ENCODE peak calls at places on chromosomes 5 and 9, in seven cellular contexts. Z is neural progenitor cell, D is heart right ventricle, K is HCT116, Q is cardiac muscle cell, X is GM23248, N is PC-9. I is an unnamed sample.

GRCh38 chr9:69985971-69986370 is 57.7 kb upstream of the MAMDC2 start:
- DNase-seq in Z (no peak), D (no peak), K (no peak), Q (no peak), X (no peak), N (no peak), I (no peak)

GRCh38 chr5:28370896-28371295 is 1332.5 kb upstream of the CDH9 start:
- DNase-seq in Z (no peak), D (no peak), K (no peak), Q (no peak), X (no peak), N (no peak), I (no peak)

GRCh38 chr5:169786219-169786618 is 149.1 kb downstream of the DOCK2 start:
- DNase-seq in Z (no peak), D (no peak), K (no peak), Q (no peak), X (peak; percentile 31), N (no peak), I (no peak)

GRCh38 chr5:113384787-113385186 is 50.0 kb downstream of the TSSK1B start:
- DNase-seq in Z (no peak), D (no peak), K (no peak), Q (no peak), X (no peak), N (no peak), I (no peak)

GRCh38 chr5:99640646-99641045 is 711.8 kb upstream of the CHD1 start:
- DNase-seq in Z (no peak), D (no peak), K (no peak), Q (no peak), X (no peak), N (no peak), I (no peak)

GRCh38 chr9:123568691-123569342 is 212.8 kb downstream of the CRB2 start:
- DNase-seq in Z (no peak), D (no peak), K (no peak), Q (no peak), X (peak; percentile 50), N (no peak), I (peak; percentile 93)

GRCh38 chr5:127647361-127647958 is 1.4 kb upstream of the CTXN3 start:
- DNase-seq in Z (no peak), D (no peak), K (no peak), Q (no peak), X (peak; percentile 36), N (no peak), I (no peak)

GRCh38 chr9:110580850-110581249 is 1.3 kb upstream of the SVEP1 start:
- DNase-seq in Z (no peak), D (no peak), K (no peak), Q (no peak), X (peak; percentile 71), N (peak; percentile 93), I (no peak)

GRCh38 chr5:169637856-169638190 is 748 bp downstream of the DOCK2 start:
- DNase-seq in Z (no peak), D (no peak), K (no peak), Q (no peak), X (no peak), N (no peak), I (no peak)

GRCh38 chr5:180602481-180603075 is 11.3 kb upstream of the SCGB3A1 start:
- DNase-seq in Z (no peak), D (no peak), K (no peak), Q (no peak), X (no peak), N (no peak), I (no peak)

GRCh38 chr9:117278656-117279055 is 136.2 kb downstream of the ASTN2 start:
- DNase-seq in Z (peak; percentile 15), D (no peak), K (no peak), Q (no peak), X (no peak), N (no peak), I (no peak)

GRCh38 chr9:92384373-92384772 is 20.0 kb downstream of the OGN start:
- DNase-seq in Z (no peak), D (no peak), K (no peak), Q (no peak), X (peak; percentile 63), N (no peak), I (no peak)

GRCh38 chr5:120362426-120362825 is 101.7 kb upstream of the PRR16 start:
- DNase-seq in Z (no peak), D (no peak), K (no peak), Q (no peak), X (no peak), N (no peak), I (no peak)

DNA sequence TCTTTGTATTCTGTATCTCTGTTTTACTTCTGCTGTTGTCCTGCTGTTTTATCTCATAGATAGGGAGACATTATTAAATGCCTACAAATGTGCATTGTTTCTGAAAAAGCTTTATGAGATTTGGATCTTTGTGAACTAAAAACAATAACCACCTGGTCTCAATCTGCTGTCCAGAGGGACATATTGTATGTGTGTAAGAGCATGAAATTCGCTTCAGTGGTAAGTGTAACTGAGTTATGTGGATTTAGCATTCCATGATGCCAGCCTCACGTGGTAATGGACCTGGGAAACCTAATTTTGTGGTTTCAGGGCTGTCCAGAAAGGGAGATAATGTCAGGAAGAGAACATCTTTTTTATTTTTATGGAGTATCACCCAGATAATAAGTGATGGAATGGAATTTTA is 119.3 kb downstream of the GDNF start:
- DNase-seq in Z (no peak), D (no peak), K (no peak), Q (no peak), X (no peak), N (no peak), I (no peak)
- H3K27ac ChIP-seq in Z (no peak overlapping the region), D (no peak overlapping the region), K (no peak overlapping the region), Q (no peak overlapping the region), X (no peak overlapping the region), N (no peak overlapping the region), I (peak overlapping the region; percentile 93)

GRCh38 chr9:101434990-101435389 is 584 bp downstream of the ALDOB start:
- DNase-seq in Z (no peak), D (no peak), K (no peak), Q (no peak), X (no peak), N (no peak), I (no peak)
- H3K4me1 ChIP-seq in Z (no peaks in the 10 kb centered on the region), D (no peaks in the 10 kb centered on the region), K (no peaks in the 10 kb centered on the region), Q (no peaks in the 10 kb centered on the region), X (no peaks in the 10 kb centered on the region), N (no peaks in the 10 kb centered on the region), I (no peaks in the 10 kb centered on the region)

DNA sequence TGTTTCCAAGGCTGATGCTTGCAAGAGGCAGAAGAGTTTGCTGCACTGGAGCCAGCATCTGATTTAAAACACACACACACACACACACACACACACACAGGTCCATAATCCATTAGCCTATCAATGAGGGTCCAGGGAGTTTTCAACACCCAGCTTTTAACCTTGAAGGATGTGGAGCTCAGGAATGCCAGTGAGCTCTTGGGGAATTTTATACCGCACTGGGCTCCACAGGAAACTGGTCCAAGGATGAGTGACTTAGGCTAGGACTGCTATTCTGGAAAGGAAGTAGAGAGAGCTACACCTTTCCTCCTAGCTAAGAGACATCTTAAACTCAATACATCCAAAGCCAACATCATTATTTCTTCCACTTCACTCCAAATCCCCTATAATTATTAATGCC is 942 bp upstream of the NRG2 start:
- DNase-seq in Z (no peak), D (no peak), K (no peak), Q (peak; percentile 38), X (peak; percentile 3), N (no peak), I (no peak)
- H3K27me3 ChIP-seq in Z (peaks cover 91% of the 10 kb centered on the region), D (no peaks in the 10 kb centered on the region), K (no peaks in the 10 kb centered on the region), Q (no peaks in the 10 kb centered on the region), X (peaks cover 31% of the 10 kb centered on the region), N (peaks cover 13% of the 10 kb centered on the region), I (peaks cover 7% of the 10 kb centered on the region)

DNA sequence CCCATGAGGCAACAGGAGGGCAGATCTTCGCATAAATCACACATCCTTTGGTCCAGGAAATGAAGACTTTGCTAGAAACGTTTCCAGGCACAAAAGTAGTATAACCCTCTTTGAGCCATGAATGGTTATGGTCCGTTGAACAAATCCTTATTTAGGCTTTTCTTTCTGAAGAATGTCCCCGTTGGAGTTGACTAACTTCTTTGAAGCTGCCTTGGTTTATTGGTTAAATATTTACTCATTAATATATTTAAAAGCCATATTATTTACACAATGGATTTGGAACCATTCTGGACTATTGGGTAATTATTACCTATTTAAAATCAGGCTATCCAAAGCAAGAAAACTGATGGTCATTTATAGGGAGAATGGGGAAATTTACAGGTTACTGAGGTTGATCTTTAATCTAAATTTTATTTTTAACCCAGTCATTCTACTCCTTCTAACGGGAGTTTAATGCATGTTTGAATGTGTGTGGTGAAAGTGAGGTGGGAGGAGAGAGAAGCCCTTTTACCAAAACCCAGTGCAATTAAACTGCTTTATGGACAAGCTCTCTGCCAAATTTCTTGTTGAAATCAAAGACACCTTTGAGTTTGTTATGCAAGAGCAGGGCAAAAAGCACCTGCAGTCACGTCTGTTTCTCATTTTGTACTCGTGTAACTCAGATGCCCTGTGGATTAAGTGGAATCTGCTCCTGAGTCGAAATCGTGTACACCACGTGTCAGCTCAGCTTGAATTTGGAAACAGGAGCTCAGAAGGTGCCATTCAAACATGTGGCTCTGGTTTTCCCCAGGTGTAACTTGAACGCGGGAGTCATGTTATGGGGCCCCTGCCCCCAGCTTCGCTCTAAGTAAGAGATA is 347.4 kb upstream of the SLC30A5 start:
- DNase-seq in Z (peak; percentile 14), D (no peak), K (no peak), Q (no peak), X (no peak), N (no peak), I (no peak)
- H3K27ac ChIP-seq in Z (no peak overlapping the region), D (no peak overlapping the region), K (no peak overlapping the region), Q (no peak overlapping the region), X (no peak overlapping the region), N (no peak overlapping the region), I (no peak overlapping the region)

DNA sequence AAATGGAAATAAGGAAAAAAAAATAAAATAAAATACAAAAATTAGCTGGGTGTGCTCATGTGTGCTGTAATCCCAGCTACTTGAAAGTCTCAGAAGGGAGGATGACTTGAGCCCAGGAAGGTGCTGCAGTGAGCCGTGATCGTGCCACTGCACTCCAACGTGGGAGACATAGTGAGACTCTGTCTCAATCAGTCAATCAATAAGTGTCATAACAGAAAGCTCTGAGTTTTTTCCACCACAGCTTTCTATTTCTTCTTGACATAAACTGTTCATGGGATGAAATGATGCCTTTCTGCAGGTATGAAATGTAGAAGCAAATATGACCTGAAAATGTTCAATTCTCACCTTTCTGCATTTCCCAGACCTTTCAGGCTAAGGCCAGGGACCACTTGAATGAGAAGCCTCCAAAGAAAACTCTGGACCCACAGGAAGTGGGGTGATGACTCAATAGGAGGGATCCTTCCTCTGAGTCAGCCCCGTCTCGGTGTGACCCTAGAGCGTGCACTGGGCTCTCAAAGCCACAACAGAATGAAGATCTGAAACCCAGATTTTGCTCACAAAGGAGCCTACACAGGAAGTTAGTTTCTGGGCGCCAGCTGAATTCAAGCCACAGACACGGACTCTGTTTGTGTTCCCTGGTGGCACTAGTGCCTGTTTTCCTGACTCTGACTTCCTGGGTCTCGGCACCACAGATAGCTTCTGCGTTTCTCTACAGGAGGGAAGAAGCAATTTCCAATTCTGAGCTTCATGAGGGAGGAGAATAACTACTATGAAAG is 62.0 kb downstream of the ANKH start:
- DNase-seq in Z (no peak), D (peak; percentile 34), K (peak; percentile 79), Q (no peak), X (peak; percentile 97), N (peak; percentile 69), I (peak; percentile 53)
- H3K4me1 ChIP-seq in Z (no peaks in the 10 kb centered on the region), D (peaks cover 33% of the 10 kb centered on the region), K (peaks cover 39% of the 10 kb centered on the region), Q (no peaks in the 10 kb centered on the region), X (peaks cover 22% of the 10 kb centered on the region), N (peaks cover 20% of the 10 kb centered on the region), I (peaks cover 5% of the 10 kb centered on the region)

I was measured in SJCRH30.